ENCODE peak calls at places on chromosome 19, in four cellular contexts. P is K562, K is GM12878, L is HepG2. N is an unnamed sample.

GRCh38 chr19:50492303-50493052 is 15.8 kb upstream of the GARIN5A start:
- DNase-seq in P (peak; percentile 60), K (no peak), L (no peak), N (peak; percentile 49)

GRCh38 chr19:39110263-39110967 is 15.2 kb upstream of the PAK4 start:
- DNase-seq in P (peak; percentile 73), K (no peak), L (peak; percentile 38), N (peak; percentile 95)

GRCh38 chr19:35151273-35152065 is 3.1 kb upstream of the FXYD5 start:
- DNase-seq in P (no peak), K (no peak), L (no peak), N (no peak)

GRCh38 chr19:794989-795658 is 2.1 kb upstream of the PTBP1 start:
- DNase-seq in P (no peak), L (no peak), K (no peak), N (no peak)

GRCh38 chr19:35213678-35214632 is 14.6 kb downstream of the FAM187B start:
- DNase-seq in P (peak; percentile 13), K (peak; percentile 93), L (no peak), N (peak; percentile 48)

GRCh38 chr19:45531349-45531748 is 24.1 kb downstream of the VASP start:
- DNase-seq in L (no peak), K (no peak), P (no peak), N (no peak)

GRCh38 chr19:50912727-50913716 is 1.8 kb upstream of the KLK4 start:
- DNase-seq in L (no peak), P (peak; percentile 31), K (no peak), N (no peak)

GRCh38 chr19:45420871-45421270 is 2.8 kb downstream of the ERCC1 start:
- DNase-seq in P (no peak), L (no peak), K (no peak), N (no peak)

GRCh38 chr19:28619842-28620429 is 593.0 kb downstream of the UQCRFS1 start:
- DNase-seq in L (no peak), P (no peak), K (no peak), N (no peak)

GRCh38 chr19:30209617-30210600 is 162.3 kb upstream of the ZNF536 start:
- DNase-seq in L (no peak), P (no peak), K (no peak), N (no peak)

GRCh38 chr19:28585796-28586195 is 627.2 kb downstream of the UQCRFS1 start:
- DNase-seq in L (no peak), P (no peak), K (no peak), N (no peak)

GRCh38 chr19:11375143-11375948 is 880 bp downstream of the SWSAP1 start:
- DNase-seq in P (no peak), L (peak; percentile 31), K (no peak), N (no peak)

GRCh38 chr19:23075031-23075733 is 41.6 kb upstream of the ZNF730 start:
- DNase-seq in P (peak; percentile 26), L (no peak), K (no peak), N (no peak)

GRCh38 chr19:1810439-1811160 is 1.5 kb downstream of the ATP8B3 start:
- DNase-seq in P (no peak), K (no peak), L (no peak), N (no peak)
- H3K4me3 ChIP-seq in P (no peak overlapping the region), K (no peak overlapping the region), L (no peak overlapping the region), N (no peak overlapping the region)

GRCh38 chr19:41879670-41880328 is 2.7 kb downstream of the CD79A start:
- DNase-seq in P (no peak), K (no peak), L (no peak), N (no peak)

GRCh38 chr19:41877916-41878905 is 1.1 kb downstream of the CD79A start:
- DNase-seq in P (no peak), K (no peak), L (no peak), N (no peak)

GRCh38 chr19:41882568-41883462 is at the start of gene ARHGEF1:
- DNase-seq in K (no peak), P (peak; percentile 93), L (no peak), N (peak; percentile 90)

GRCh38 chr19:41879080-41879479 is 2.0 kb downstream of the CD79A start:
- DNase-seq in K (no peak), L (no peak), P (no peak), N (no peak)

GRCh38 chr19:41880329-41880708 is 2.7 kb upstream of the ARHGEF1 start:
- DNase-seq in L (no peak), P (no peak), K (no peak), N (no peak)
- H3K4me2 ChIP-seq in L (no peak overlapping the region), P (no peak overlapping the region), K (no peak overlapping the region), N (no peak overlapping the region)

GRCh38 chr19:46537136-46538097 is 41.8 kb upstream of the PNMA8B start:
- DNase-seq in K (no peak), L (no peak), P (peak; percentile 69), N (peak; percentile 55)
- TF ChIP-seq ESRRA in K (no peak), L (no peak), P (no peak), N (no peak)

GRCh38 chr19:49214701-49215100 is 57.1 kb downstream of the TRPM4 start:
- DNase-seq in L (no peak), K (no peak), P (no peak), N (no peak)

GRCh38 chr19:49212302-49212701 is 54.7 kb downstream of the TRPM4 start:
- DNase-seq in K (no peak), L (no peak), P (no peak), N (no peak)

GRCh38 chr19:49216076-49216475 is 58.5 kb downstream of the TRPM4 start:
- DNase-seq in K (no peak), P (no peak), L (no peak), N (no peak)

GRCh38 chr19:49210901-49211451 is 53.4 kb downstream of the TRPM4 start:
- DNase-seq in K (no peak), L (no peak), P (no peak), N (no peak)

DNA sequence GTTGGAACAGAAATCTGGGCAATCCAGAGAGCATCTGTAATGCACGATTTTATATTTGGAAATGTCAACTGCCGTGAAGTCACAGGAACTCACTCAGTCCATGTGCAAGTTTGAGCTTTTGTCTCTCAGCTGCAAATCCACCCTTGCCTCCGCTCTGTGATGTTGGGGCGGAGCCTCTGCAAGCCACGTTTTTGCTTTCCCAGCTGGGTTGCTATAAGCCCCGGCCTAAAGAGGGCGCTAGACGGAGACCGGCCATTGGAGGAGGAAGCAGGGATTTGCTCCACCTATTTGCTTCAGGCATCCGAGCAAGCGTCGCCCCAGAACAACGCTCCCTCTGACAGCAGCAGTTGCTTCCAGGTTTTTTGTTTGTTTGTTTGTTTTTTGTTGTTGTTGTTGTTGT is 56.2 kb downstream of the TRPM4 start:
- DNase-seq in K (no peak), L (no peak), P (peak; percentile 84), N (no peak)
- H3K4me3 ChIP-seq in K (no peak overlapping the region), L (no peak overlapping the region), P (no peak overlapping the region), N (no peak overlapping the region)

GRCh38 chr19:14401468-14401867 is 17.7 kb downstream of the DDX39A start:
- DNase-seq in L (no peak), K (no peak), P (no peak), N (no peak)
- H3K4me2 ChIP-seq in L (no peak overlapping the region), K (no peak overlapping the region), P (no peak overlapping the region), N (no peak overlapping the region)

GRCh38 chr19:33390908-33391630 is 17.6 kb downstream of the CEBPG start:
- DNase-seq in L (no peak), K (no peak), P (no peak), N (no peak)
- TF ChIP-seq ESRRA in L (no peak), K (no peak), P (no peak), N (no peak)